ENCODE peak calls at places on chromosomes 16 and 17, in eight cellular contexts. One of them, this sample, is unnamed.

GRCh38 chr16:17397499-17397891 is 73.3 kb downstream of the XYLT1 start:
- DNase-seq in glutamatergic neuron: no peak
- DNase-seq in esophagus squamous epithelium: no peak
- DNase-seq in T-helper 2 cell: no peak
- DNase-seq in retina: no peak
- DNase-seq in WTC11: no peak
- DNase-seq in psoas muscle: no peak
- DNase-seq in H7: no peak
- DNase-seq in this sample: no peak

GRCh38 chr17:46126840-46127239 is 66.4 kb downstream of the KANSL1 start:
- DNase-seq in retina: no peak
- DNase-seq in WTC11: no peak
- DNase-seq in esophagus squamous epithelium: no peak
- DNase-seq in H7: no peak
- DNase-seq in T-helper 2 cell: no peak
- DNase-seq in glutamatergic neuron: no peak
- DNase-seq in psoas muscle: no peak
- DNase-seq in this sample: no peak

GRCh38 chr17:67867591-67867990 is 42.3 kb downstream of the BPTF start:
- DNase-seq in esophagus squamous epithelium: no peak
- DNase-seq in H7: no peak
- DNase-seq in glutamatergic neuron: no peak
- DNase-seq in retina: no peak
- DNase-seq in WTC11: no peak
- DNase-seq in T-helper 2 cell: no peak
- DNase-seq in psoas muscle: no peak
- DNase-seq in this sample: no peak

GRCh38 chr17:66667491-66668030 is 167.4 kb upstream of the CACNG5 start:
- DNase-seq in psoas muscle: no peak
- DNase-seq in WTC11: no peak
- DNase-seq in retina: no peak
- DNase-seq in T-helper 2 cell: peak; percentile 44
- DNase-seq in glutamatergic neuron: no peak
- DNase-seq in H7: no peak
- DNase-seq in esophagus squamous epithelium: no peak
- DNase-seq in this sample: no peak

GRCh38 chr17:29588561-29589411 is 662 bp downstream of the GIT1 start:
- DNase-seq in psoas muscle: peak; percentile 37
- DNase-seq in WTC11: no peak
- DNase-seq in T-helper 2 cell: peak; percentile 30
- DNase-seq in H7: peak; percentile 80
- DNase-seq in esophagus squamous epithelium: no peak
- DNase-seq in glutamatergic neuron: peak; percentile 57
- DNase-seq in retina: peak; percentile 69
- DNase-seq in this sample: peak; percentile 26

GRCh38 chr17:57667461-57667923 is 77.6 kb downstream of the CCDC182 start:
- DNase-seq in esophagus squamous epithelium: no peak
- DNase-seq in retina: no peak
- DNase-seq in glutamatergic neuron: no peak
- DNase-seq in H7: no peak
- DNase-seq in psoas muscle: no peak
- DNase-seq in WTC11: no peak
- DNase-seq in T-helper 2 cell: no peak
- DNase-seq in this sample: no peak

GRCh38 chr17:42221886-42222745 is 27.8 kb upstream of the GHDC start:
- DNase-seq in WTC11: peak; percentile 61
- DNase-seq in esophagus squamous epithelium: peak; percentile 17
- DNase-seq in H7: peak; percentile 81
- DNase-seq in glutamatergic neuron: peak; percentile 49
- DNase-seq in T-helper 2 cell: peak; percentile 44
- DNase-seq in psoas muscle: peak; percentile 34
- DNase-seq in retina: peak; percentile 31
- DNase-seq in this sample: peak; percentile 6

GRCh38 chr17:43562679-43563146 is 16.6 kb upstream of the ETV4 start:
- DNase-seq in H7: peak; percentile 54
- DNase-seq in glutamatergic neuron: no peak
- DNase-seq in T-helper 2 cell: no peak
- DNase-seq in psoas muscle: no peak
- DNase-seq in esophagus squamous epithelium: no peak
- DNase-seq in WTC11: no peak
- DNase-seq in retina: no peak
- DNase-seq in this sample: no peak

GRCh38 chr17:3890082-3890892 is 2.6 kb downstream of the CAMKK1 start:
- DNase-seq in psoas muscle: peak; percentile 84
- DNase-seq in T-helper 2 cell: no peak
- DNase-seq in glutamatergic neuron: peak; percentile 48
- DNase-seq in esophagus squamous epithelium: no peak
- DNase-seq in H7: no peak
- DNase-seq in WTC11: no peak
- DNase-seq in retina: peak; percentile 68
- DNase-seq in this sample: no peak

GRCh38 chr17:39791296-39791992 is 53.7 kb downstream of the GRB7 start:
- DNase-seq in esophagus squamous epithelium: no peak
- DNase-seq in psoas muscle: no peak
- DNase-seq in H7: no peak
- DNase-seq in retina: no peak
- DNase-seq in WTC11: no peak
- DNase-seq in glutamatergic neuron: no peak
- DNase-seq in T-helper 2 cell: peak; percentile 19
- DNase-seq in this sample: no peak

GRCh38 chr17:68592004-68592403 is 9.2 kb downstream of the FAM20A start:
- DNase-seq in WTC11: no peak
- DNase-seq in glutamatergic neuron: no peak
- DNase-seq in esophagus squamous epithelium: no peak
- DNase-seq in T-helper 2 cell: no peak
- DNase-seq in H7: no peak
- DNase-seq in psoas muscle: no peak
- DNase-seq in retina: no peak
- DNase-seq in this sample: no peak

This sample was measured in foreskin keratinocyte.